ENCODE peak calls at places on chromosomes 16 and 17, in four cellular contexts. Z is astrocyte, D is cardiac muscle cell, K is lung. J is an unnamed sample.

GRCh38 chr17:4666296-4666695 is 24.8 kb upstream of the ALOX15 start:
- DNase-seq in Z (no peak), D (no peak), K (no peak), J (no peak)

GRCh38 chr17:72494576-72494975 is 373.8 kb downstream of the SOX9 start:
- DNase-seq in Z (no peak), D (no peak), K (no peak), J (no peak)

GRCh38 chr17:50708050-50709000 is 611 bp upstream of the ANKRD40 start:
- DNase-seq in Z (no peak), D (no peak), K (no peak), J (no peak)

GRCh38 chr17:18960803-18961511 is 9.0 kb downstream of the SLC5A10 start:
- DNase-seq in Z (no peak), D (peak; percentile 76), K (peak; percentile 83), J (peak; percentile 90)

GRCh38 chr17:41521574-41522261 is 3.0 kb upstream of the KRT15 start:
- DNase-seq in Z (peak; percentile 87), D (peak; percentile 67), K (peak; percentile 89), J (peak; percentile 88)

GRCh38 chr17:80413771-80414507 is 1.0 kb upstream of the ENDOV start:
- DNase-seq in Z (no peak), D (no peak), K (no peak), J (no peak)

GRCh38 chr16:66223176-66223780 is 143.2 kb upstream of the CDH5 start:
- DNase-seq in Z (peak; percentile 61), D (peak; percentile 91), K (no peak), J (no peak)

GRCh38 chr17:9307313-9307998 is 268.2 kb downstream of the STX8 start:
- DNase-seq in Z (no peak), D (peak; percentile 26), K (no peak), J (no peak)

GRCh38 chr16:24950275-24950674 is 64.9 kb downstream of the ARHGAP17 start:
- DNase-seq in Z (peak; percentile 74), D (peak; percentile 55), K (no peak), J (peak; percentile 19)

GRCh38 chr16:29848420-29849297 is 14.4 kb downstream of the CDIPT start:
- DNase-seq in Z (no peak), D (peak; percentile 74), K (peak; percentile 79), J (peak; percentile 88)

GRCh38 chr16:57242650-57243049 is 2.4 kb upstream of the ARL2BP start:
- DNase-seq in Z (no peak), D (no peak), K (no peak), J (no peak)

GRCh38 chr16:57235128-57236092 is 9.6 kb upstream of the ARL2BP start:
- DNase-seq in Z (peak; percentile 63), D (peak; percentile 43), K (no peak), J (no peak)

GRCh38 chr16:57238682-57239081 is 6.4 kb upstream of the ARL2BP start:
- DNase-seq in Z (no peak), D (no peak), K (no peak), J (no peak)

GRCh38 chr16:57240872-57241271 is 4.2 kb upstream of the ARL2BP start:
- DNase-seq in Z (no peak), D (no peak), K (no peak), J (no peak)

GRCh38 chr16:57239089-57239488 is 6.0 kb upstream of the ARL2BP start:
- DNase-seq in Z (no peak), D (no peak), K (no peak), J (no peak)
- H3K4me3 ChIP-seq in Z (no peak overlapping the region), D (no peak overlapping the region), K (no peak overlapping the region), J (no peak overlapping the region)

GRCh38 chr17:27947005-27947406 is 53.8 kb upstream of the LYRM9 start:
- DNase-seq in Z (no peak), D (no peak), K (no peak), J (no peak)
- H3K4me3 ChIP-seq in Z (no peak overlapping the region), D (no peak overlapping the region), K (no peak overlapping the region), J (no peak overlapping the region)

DNA sequence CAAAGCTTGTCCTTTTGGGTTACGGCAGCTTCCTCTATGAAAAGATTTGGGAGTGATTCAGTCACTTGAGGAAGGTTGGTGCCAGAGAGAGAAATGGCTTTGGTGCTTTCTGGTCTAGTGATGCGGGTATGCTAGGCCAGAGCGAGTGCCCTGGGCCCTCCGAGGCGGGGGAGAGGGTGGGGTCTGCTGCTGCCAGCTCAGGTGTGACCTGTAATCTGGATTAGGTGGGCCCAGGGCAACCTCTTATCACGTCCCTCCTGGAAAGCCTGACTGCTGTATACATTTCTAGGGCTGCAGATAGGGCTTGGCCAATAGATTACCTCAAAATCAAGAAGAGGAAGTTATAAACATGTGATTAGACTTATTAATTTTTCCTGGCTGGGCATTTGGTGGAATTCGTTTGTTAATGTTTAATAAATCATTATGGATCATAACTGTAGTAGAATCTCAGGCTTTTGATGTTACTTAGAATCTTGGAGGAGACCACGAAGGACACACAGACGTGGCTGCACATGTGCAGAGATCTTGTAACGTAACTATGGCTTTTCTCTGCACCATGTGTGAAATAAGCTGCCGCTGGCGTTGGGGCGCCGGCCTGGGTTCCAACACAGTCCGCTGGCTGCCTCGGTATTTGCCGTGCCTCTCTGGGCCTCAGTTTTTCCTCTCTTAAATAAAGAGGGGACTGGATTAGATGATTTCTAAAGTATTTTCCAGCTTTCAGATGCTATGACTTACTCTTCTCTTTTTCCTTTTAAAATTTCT is 1.2 kb downstream of the IRF8 start:
- DNase-seq in Z (no peak), D (no peak), K (no peak), J (no peak)
- H3K4me3 ChIP-seq in Z (no peak overlapping the region), D (no peak overlapping the region), K (no peak overlapping the region), J (peak overlapping the region; percentile 67)

GRCh38 chr17:78249836-78250806 is 18.7 kb downstream of the TMEM235 start:
- DNase-seq in Z (no peak), D (no peak), K (no peak), J (no peak)

GRCh38 chr17:78252111-78252634 is 20.7 kb downstream of the TMEM235 start:
- DNase-seq in Z (no peak), D (no peak), K (no peak), J (peak; percentile 69)

GRCh38 chr17:78252701-78253635 is 21.5 kb downstream of the TMEM235 start:
- DNase-seq in Z (no peak), D (no peak), K (no peak), J (no peak)

GRCh38 chr17:78251773-78252103 is 20.3 kb downstream of the TMEM235 start:
- DNase-seq in Z (no peak), D (no peak), K (no peak), J (no peak)

GRCh38 chr17:78250891-78251772 is 19.7 kb downstream of the TMEM235 start:
- DNase-seq in Z (peak; percentile 51), D (peak; percentile 91), K (peak; percentile 89), J (peak; percentile 87)
- H3K4me3 ChIP-seq in Z (no peak overlapping the region), D (no peak overlapping the region), K (no peak overlapping the region), J (no peak overlapping the region)

GRCh38 chr16:80993293-80993691 is 13.4 kb downstream of the CMC2 start:
- DNase-seq in Z (peak; percentile 98), D (peak; percentile 94), K (no peak), J (no peak)

GRCh38 chr16:80997139-80997798 is 9.4 kb downstream of the CMC2 start:
- DNase-seq in Z (peak; percentile 36), D (peak; percentile 45), K (no peak), J (no peak)

GRCh38 chr16:80997964-80998620 is 8.6 kb downstream of the CMC2 start:
- DNase-seq in Z (no peak), D (no peak), K (no peak), J (no peak)

GRCh38 chr16:80994451-80994850 is 12.2 kb downstream of the CMC2 start:
- DNase-seq in Z (peak; percentile 49), D (peak; percentile 27), K (no peak), J (no peak)

GRCh38 chr16:80996688-80997138 is 10.0 kb downstream of the CMC2 start:
- DNase-seq in Z (no peak), D (no peak), K (no peak), J (no peak)
- H3K4me3 ChIP-seq in Z (no peak overlapping the region), D (no peak overlapping the region), K (no peak overlapping the region), J (no peak overlapping the region)

DNA sequence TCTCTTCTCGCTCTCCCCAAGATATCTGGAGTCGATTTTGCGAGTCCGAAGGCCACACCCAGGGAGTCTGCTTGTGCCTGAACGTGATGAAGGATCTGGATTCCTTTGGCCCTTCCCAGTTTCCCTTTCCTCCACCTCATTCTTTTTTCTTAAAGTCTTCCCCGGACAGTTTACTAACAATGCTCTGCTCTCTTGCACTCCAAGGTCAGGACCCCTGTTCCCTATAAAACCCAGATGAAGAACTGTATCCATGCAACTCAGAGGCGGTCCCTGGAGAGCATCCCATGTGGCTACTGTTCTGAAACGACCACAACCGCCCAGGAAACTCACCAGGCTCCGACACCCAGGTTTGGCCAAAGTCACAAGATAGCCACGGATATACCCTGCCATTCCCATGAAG is 125.5 kb upstream of the ZFHX3 start:
- DNase-seq in Z (no peak), D (no peak), K (no peak), J (no peak)
- H3K4me3 ChIP-seq in Z (no peak overlapping the region), D (no peak overlapping the region), K (no peak overlapping the region), J (no peak overlapping the region)

GRCh38 chr17:42853968-42854790 is 3.2 kb downstream of the AOC3 start:
- DNase-seq in Z (no peak), D (no peak), K (no peak), J (no peak)
- H3K4me3 ChIP-seq in Z (no peak overlapping the region), D (no peak overlapping the region), K (peak overlapping the region; percentile 40), J (peak overlapping the region; percentile 26)

GRCh38 chr17:1542316-1542715 is 20.3 kb downstream of the PITPNA start:
- DNase-seq in Z (no peak), D (no peak), K (no peak), J (no peak)

GRCh38 chr17:1539811-1540210 is 22.8 kb downstream of the PITPNA start:
- DNase-seq in Z (no peak), D (no peak), K (no peak), J (no peak)

GRCh38 chr17:1545618-1546017 is 17.0 kb downstream of the PITPNA start:
- DNase-seq in Z (no peak), D (no peak), K (no peak), J (peak; percentile 48)

GRCh38 chr17:1546292-1546922 is 16.2 kb downstream of the PITPNA start:
- DNase-seq in Z (no peak), D (no peak), K (no peak), J (no peak)

GRCh38 chr17:1541367-1541904 is 21.2 kb downstream of the PITPNA start:
- DNase-seq in Z (no peak), D (no peak), K (no peak), J (no peak)
- H3K4me3 ChIP-seq in Z (no peak overlapping the region), D (no peak overlapping the region), K (no peak overlapping the region), J (no peak overlapping the region)